ENCODE peak calls at places on chromosomes 3 and 15, in six cellular contexts. P is NCI-H2029; Z is GM13976; N is NT2/D1; O is effector memory CD4-positive, alpha-beta T cell; V is SK-N-DZ. W is an unnamed sample.

GRCh38 chr3:184467171-184467570 is 87.3 kb downstream of the CHRD start:
- DNase-seq in Z (no peak), P (no peak), N (no peak), V (no peak), O (no peak), W (no peak)

GRCh38 chr15:45199136-45199810 is 11.5 kb upstream of the SHF start:
- DNase-seq in Z (no peak), V (peak), O (peak), N (no peak), P (peak), W (no peak)

GRCh38 chr3:53236112-53236841 is 19.5 kb downstream of the TKT start:
- DNase-seq in N (no peak), Z (no peak), V (no peak), P (no peak), O (no peak), W (no peak)

GRCh38 chr3:169548194-169548593 is 115.3 kb downstream of the MECOM start:
- DNase-seq in V (no peak), Z (no peak), O (no peak), N (no peak), P (no peak), W (no peak)

GRCh38 chr3:112132975-112133448 is at the start of gene GCSAM:
- DNase-seq in P (no peak), N (no peak), O (peak), V (no peak), Z (peak), W (no peak)

GRCh38 chr3:3798641-3799113 is 554 bp upstream of the LRRN1 start:
- DNase-seq in O (no peak), V (peak), Z (peak), N (peak), P (no peak), W (peak)

GRCh38 chr15:48940508-48940907 is 23.2 kb downstream of the SHC4 start:
- DNase-seq in P (no peak), N (no peak), Z (peak), O (no peak), V (no peak), W (no peak)

GRCh38 chr3:53804697-53805462 is 41.3 kb downstream of the CHDH start:
- DNase-seq in Z (no peak), P (no peak), N (peak), V (no peak), O (no peak), W (no peak)

GRCh38 chr15:81275711-81276417 is 48.1 kb downstream of the STARD5 start:
- DNase-seq in Z (no peak), V (no peak), N (no peak), P (no peak), O (no peak), W (no peak)

GRCh38 chr3:195257454-195258448 is 13.2 kb downstream of the XXYLT1 start:
- DNase-seq in O (no peak), V (peak), Z (peak), P (no peak), N (no peak), W (no peak)

GRCh38 chr3:73623996-73624362 is 762 bp downstream of the PDZRN3 start:
- DNase-seq in N (peak), O (no peak), P (no peak), V (peak), Z (no peak), W (peak)

GRCh38 chr15:31338879-31339557 is 12.4 kb downstream of the KLF13 start:
- DNase-seq in Z (peak), P (peak), V (no peak), O (no peak), N (no peak), W (no peak)

GRCh38 chr3:7978104-7978457 is 523.5 kb upstream of the LMCD1 start:
- DNase-seq in N (no peak), Z (no peak), O (no peak), V (peak), P (no peak), W (no peak)

GRCh38 chr3:100278910-100279309 is 18.1 kb downstream of the TBC1D23 start:
- DNase-seq in O (no peak), Z (no peak), V (no peak), P (no peak), N (no peak), W (no peak)

GRCh38 chr3:148962513-148962912 is 28.8 kb upstream of the GYG1 start:
- DNase-seq in P (no peak), O (no peak), V (no peak), Z (no peak), N (peak), W (no peak)

GRCh38 chr3:126607214-126607908 is 47.6 kb downstream of the TXNRD3 start:
- DNase-seq in P (no peak), O (no peak), Z (no peak), V (peak), N (no peak), W (no peak)

GRCh38 chr15:64761156-64761555 is 14.2 kb downstream of the RBPMS2 start:
- DNase-seq in N (no peak), P (no peak), O (no peak), V (no peak), Z (no peak), W (no peak)

GRCh38 chr3:128804017-128804816 is 75.2 kb upstream of the ACAD9 start:
- DNase-seq in Z (peak), N (no peak), V (no peak), P (peak), O (peak), W (no peak)

GRCh38 chr15:25690673-25691543 is 172.2 kb downstream of the ATP10A start:
- DNase-seq in Z (no peak), V (no peak), P (no peak), O (no peak), N (no peak), W (no peak)

GRCh38 chr3:149713730-149714654 is 38.3 kb downstream of the COMMD2 start:
- DNase-seq in P (no peak), Z (no peak), V (no peak), N (no peak), O (no peak), W (no peak)

W was measured in progenitor cell of endocrine pancreas.